ENCODE peak calls at places on chromosomes 2 and 18, in nine cellular contexts. D is PC-9; G is Right ventricle myocardium inferior; X is central memory CD4-positive, alpha-beta T cell; A is HEK293T; T is activated CD8-positive, alpha-beta memory T cell treated with anti-CD3 and anti-CD28 coated beads, Interleukin-2, amount 50 U/mL, for 48 hours; J is heart left ventricle; F is stimulated activated CD8-positive, alpha-beta memory T cell treated with anti-CD3 and anti-CD28 coated beads, Interleukin-12 subunit alpha, Interleukin-12 subunit beta, amount 100 ng/mL, for 1 hour; P is LHCN-M2. Z is an unnamed sample.
A peak's percentile ranks its signal among the peaks of the same experiment; 100 is the strongest.

GRCh38 chr2:20668470-20668869 is 1.5 kb downstream of the GDF7 start:
- DNase-seq in G (no peak), T (peak; percentile 45), P (no peak), F (no peak), J (no peak), D (no peak), X (no peak), A (no peak), Z (no peak)

GRCh38 chr2:135831180-135831812 is 5.7 kb downstream of the LCT start:
- DNase-seq in J (no peak), X (no peak), A (no peak), F (no peak), D (no peak), P (no peak), G (no peak), T (no peak), Z (no peak)

GRCh38 chr2:59308108-59308507 is 1067.0 kb upstream of the FANCL start:
- DNase-seq in X (no peak), P (no peak), T (no peak), A (no peak), D (no peak), J (no peak), F (no peak), G (no peak), Z (no peak)

GRCh38 chr18:77376043-77376732 is 126.5 kb downstream of the GALR1 start:
- DNase-seq in F (no peak), T (no peak), P (no peak), G (no peak), X (no peak), A (no peak), J (no peak), D (no peak), Z (no peak)

GRCh38 chr2:54267577-54267976 is 11.5 kb upstream of the TSPYL6 start:
- DNase-seq in X (no peak), J (no peak), G (no peak), A (no peak), D (no peak), P (no peak), T (no peak), F (no peak), Z (no peak)

GRCh38 chr2:150191349-150191748 is 296.1 kb downstream of the RND3 start:
- DNase-seq in X (no peak), D (no peak), G (no peak), T (no peak), J (no peak), F (no peak), A (no peak), P (peak; percentile 59), Z (no peak)

GRCh38 chr2:16615687-16616615 is 49.7 kb downstream of the CYRIA start:
- DNase-seq in F (no peak), D (no peak), P (no peak), J (no peak), G (no peak), A (no peak), X (no peak), T (no peak), Z (no peak)

GRCh38 chr18:46073474-46074331 is 1.6 kb upstream of the PSTPIP2 start:
- DNase-seq in D (peak; percentile 65), G (no peak), J (no peak), F (peak; percentile 36), T (no peak), P (peak; percentile 67), A (no peak), X (peak; percentile 61), Z (no peak)

GRCh38 chr2:206084468-206084869 is 1.5 kb downstream of the INO80D start:
- DNase-seq in J (peak; percentile 62), P (peak; percentile 82), F (no peak), A (peak; percentile 54), D (no peak), G (peak; percentile 73), X (no peak), T (peak; percentile 59), Z (peak; percentile 79)

GRCh38 chr18:70578480-70578879 is 289.6 kb downstream of the SOCS6 start:
- DNase-seq in T (no peak), G (no peak), X (no peak), F (no peak), J (no peak), A (peak; percentile 38), D (no peak), P (no peak), Z (no peak)

GRCh38 chr2:38091757-38092156 is 15.8 kb upstream of the CYP1B1 start:
- DNase-seq in J (no peak), A (no peak), X (no peak), T (no peak), G (no peak), D (no peak), P (no peak), F (no peak), Z (no peak)

GRCh38 chr2:186460465-186460864 is 25.6 kb upstream of the ZC3H15 start:
- DNase-seq in P (peak; percentile 26), J (no peak), G (no peak), T (no peak), F (no peak), A (no peak), X (no peak), D (no peak), Z (no peak)

GRCh38 chr2:127526940-127527804 is 883 bp upstream of the IWS1 start:
- DNase-seq in D (peak; percentile 95), J (no peak), F (no peak), A (no peak), G (no peak), P (no peak), X (no peak), T (peak; percentile 56), Z (no peak)

GRCh38 chr18:63284861-63285260 is 34.7 kb downstream of the BCL2 start:
- DNase-seq in X (no peak), G (no peak), A (no peak), T (no peak), D (no peak), J (no peak), P (no peak), F (no peak), Z (no peak)

GRCh38 chr2:199463708-199464613 is 6.2 kb upstream of the SATB2 start:
- DNase-seq in F (no peak), X (no peak), P (no peak), A (no peak), D (no peak), T (no peak), G (peak; percentile 46), J (no peak), Z (peak; percentile 77)

GRCh38 chr2:129812654-129813053 is 166.8 kb upstream of the RAB6C start:
- DNase-seq in P (no peak), G (no peak), F (no peak), D (no peak), J (no peak), X (no peak), T (no peak), A (no peak), Z (no peak)

GRCh38 chr2:221502270-221502973 is 69.7 kb downstream of the EPHA4 start:
- DNase-seq in D (no peak), T (no peak), F (no peak), G (no peak), A (peak; percentile 20), P (peak; percentile 74), X (no peak), J (no peak), Z (no peak)

GRCh38 chr2:127508621-127509034 is 17.7 kb downstream of the IWS1 start:
- DNase-seq in P (peak; percentile 100), D (peak; percentile 98), F (no peak), X (no peak), G (peak; percentile 70), J (peak; percentile 72), T (no peak), A (peak; percentile 69), Z (no peak)

GRCh38 chr2:241061275-241061674 is 40.8 kb downstream of the MTERF4 start:
- DNase-seq in D (peak; percentile 86), A (no peak), X (no peak), J (no peak), G (no peak), F (no peak), T (no peak), P (no peak), Z (no peak)